ENCODE peak calls at places on chromosomes 16 and 17, in eight cellular contexts. Z is suprapubic skin, T is Peyer's patch, L is gastrocnemius medialis, P is IMR-90, U is A549, W is body of pancreas, C is breast epithelium. M is an unnamed sample.
A peak's percentile ranks its signal among the peaks of the same experiment; 100 is the strongest.

GRCh38 chr17:61251939-61252865 is 147.4 kb upstream of the TBX2 start:
- DNase-seq in C (peak; percentile 59), Z (peak; percentile 87), W (peak; percentile 70), T (peak; percentile 76), P (peak; percentile 99), L (peak; percentile 76), U (no peak), M (peak; percentile 80)

GRCh38 chr17:56489980-56490379 is 103.5 kb upstream of the NOG start:
- DNase-seq in Z (no peak), T (no peak), C (no peak), L (no peak), U (no peak), W (no peak), P (no peak), M (no peak)

GRCh38 chr16:15610369-15610871 is 32.5 kb downstream of the MARF1 start:
- DNase-seq in C (no peak), U (no peak), T (no peak), W (no peak), P (peak; percentile 37), L (peak; percentile 58), Z (no peak), M (no peak)

GRCh38 chr16:65070831-65071230 is 51.0 kb downstream of the CDH11 start:
- DNase-seq in L (peak; percentile 92), C (peak; percentile 53), T (no peak), U (peak; percentile 49), Z (peak; percentile 76), W (peak; percentile 36), P (peak; percentile 99), M (no peak)

GRCh38 chr17:10117581-10118001 is 80.8 kb downstream of the GAS7 start:
- DNase-seq in P (peak; percentile 26), W (no peak), L (no peak), U (no peak), C (no peak), Z (peak; percentile 64), T (no peak), M (no peak)

GRCh38 chr16:20830372-20830771 is 24.0 kb downstream of the REXO5 start:
- DNase-seq in P (no peak), T (no peak), L (no peak), W (no peak), U (no peak), C (no peak), Z (no peak), M (no peak)

GRCh38 chr17:29732613-29733012 is 109.9 kb upstream of the CORO6 start:
- DNase-seq in T (no peak), P (peak; percentile 9), Z (no peak), W (no peak), U (no peak), C (no peak), L (no peak), M (no peak)

GRCh38 chr16:17829826-17830225 is 359.1 kb upstream of the XYLT1 start:
- DNase-seq in C (no peak), L (no peak), W (no peak), T (no peak), Z (no peak), U (no peak), P (peak; percentile 22), M (no peak)

GRCh38 chr17:15996322-15996721 is 3.2 kb downstream of the ZSWIM7 start:
- DNase-seq in L (no peak), U (no peak), P (no peak), C (no peak), Z (no peak), W (no peak), T (no peak), M (no peak)

GRCh38 chr16:67158637-67159600 is 790 bp downstream of the TRADD start:
- DNase-seq in Z (no peak), U (peak; percentile 52), C (no peak), T (peak; percentile 76), W (peak; percentile 52), P (no peak), L (no peak), M (no peak)

GRCh38 chr17:55770220-55770870 is 19.5 kb downstream of the PCTP start:
- DNase-seq in T (no peak), Z (no peak), P (peak; percentile 72), L (no peak), C (no peak), U (peak; percentile 84), W (no peak), M (no peak)

GRCh38 chr17:20961551-20961950 is 81.3 kb downstream of the USP22 start:
- DNase-seq in P (no peak), C (no peak), L (no peak), W (no peak), Z (no peak), T (no peak), U (no peak), M (no peak)

GRCh38 chr16:4271176-4272113 is 1.4 kb downstream of the TFAP4 start:
- DNase-seq in T (peak; percentile 93), L (peak; percentile 92), C (peak; percentile 90), U (peak; percentile 89), P (peak; percentile 91), Z (peak; percentile 94), W (peak; percentile 92), M (peak; percentile 98)

GRCh38 chr16:30186782-30187555 is 3.6 kb downstream of the CORO1A start:
- DNase-seq in W (peak; percentile 76), P (no peak), L (peak; percentile 57), Z (peak; percentile 85), C (no peak), U (peak; percentile 40), T (peak; percentile 88), M (peak; percentile 94)

GRCh38 chr16:15825750-15826305 is 31.0 kb downstream of the MYH11 start:
- DNase-seq in T (no peak), P (no peak), W (no peak), L (no peak), U (no peak), C (no peak), Z (no peak), M (no peak)

GRCh38 chr17:7466644-7467341 is 12.6 kb downstream of the ZBTB4 start:
- DNase-seq in T (no peak), Z (no peak), W (peak; percentile 66), U (no peak), P (peak; percentile 66), L (peak; percentile 74), C (no peak), M (no peak)

GRCh38 chr17:15951368-15952047 is 6.6 kb downstream of the ADORA2B start:
- DNase-seq in U (no peak), T (no peak), W (no peak), L (no peak), P (no peak), C (no peak), Z (no peak), M (no peak)

GRCh38 chr17:80832888-80833583 is 158.6 kb upstream of the CHMP6 start:
- DNase-seq in P (peak; percentile 99), L (peak; percentile 92), U (peak; percentile 99), C (peak; percentile 74), W (peak; percentile 66), T (peak; percentile 86), Z (peak; percentile 92), M (peak; percentile 97)

GRCh38 chr16:79347176-79347715 is 253.3 kb downstream of the MAF start:
- DNase-seq in P (no peak), L (no peak), T (no peak), W (no peak), Z (no peak), U (no peak), C (no peak), M (no peak)

GRCh38 chr16:58128721-58129096 is 472 bp downstream of the CFAP20 start:
- DNase-seq in U (no peak), W (peak; percentile 28), T (no peak), L (no peak), P (no peak), Z (no peak), C (no peak), M (no peak)

GRCh38 chr17:57649731-57650484 is 95.2 kb downstream of the CCDC182 start:
- DNase-seq in Z (no peak), U (peak; percentile 50), L (no peak), T (no peak), C (no peak), P (peak; percentile 66), W (no peak), M (no peak)
- H3K4me3 ChIP-seq in Z (no peak overlapping the region), U (no peak overlapping the region), L (no peak overlapping the region), T (no peak overlapping the region), C (no peak overlapping the region), P (no peak overlapping the region), W (no peak overlapping the region), M (no peak overlapping the region)

DNA sequence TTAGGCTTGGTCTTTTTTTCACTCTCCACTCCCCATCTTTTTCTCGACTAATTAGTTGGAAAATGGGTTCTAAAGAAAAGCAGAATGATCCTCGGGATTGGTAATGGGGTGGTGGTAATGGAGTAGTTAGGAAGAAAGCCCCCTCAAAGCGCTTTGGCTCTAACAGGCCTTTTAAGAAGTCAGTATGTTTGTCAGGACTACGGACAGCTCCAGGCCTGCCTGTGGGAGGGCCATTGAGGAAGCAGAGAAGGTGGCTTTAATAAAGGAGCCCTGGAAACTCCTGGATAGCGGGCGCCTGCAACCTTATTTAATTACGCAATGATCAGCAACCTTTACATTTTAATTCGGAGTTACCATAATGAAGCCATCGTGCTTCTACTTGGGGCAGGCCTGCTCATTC is 110.3 kb upstream of the N4BP1 start:
- DNase-seq in Z (no peak), C (no peak), P (peak; percentile 22), U (no peak), T (no peak), W (no peak), L (no peak), M (no peak)
- TF ChIP-seq POLR2A in Z (no peak), C (no peak), P (no peak), U (no peak), T (no peak), W (no peak), L (no peak), M (no peak)

DNA sequence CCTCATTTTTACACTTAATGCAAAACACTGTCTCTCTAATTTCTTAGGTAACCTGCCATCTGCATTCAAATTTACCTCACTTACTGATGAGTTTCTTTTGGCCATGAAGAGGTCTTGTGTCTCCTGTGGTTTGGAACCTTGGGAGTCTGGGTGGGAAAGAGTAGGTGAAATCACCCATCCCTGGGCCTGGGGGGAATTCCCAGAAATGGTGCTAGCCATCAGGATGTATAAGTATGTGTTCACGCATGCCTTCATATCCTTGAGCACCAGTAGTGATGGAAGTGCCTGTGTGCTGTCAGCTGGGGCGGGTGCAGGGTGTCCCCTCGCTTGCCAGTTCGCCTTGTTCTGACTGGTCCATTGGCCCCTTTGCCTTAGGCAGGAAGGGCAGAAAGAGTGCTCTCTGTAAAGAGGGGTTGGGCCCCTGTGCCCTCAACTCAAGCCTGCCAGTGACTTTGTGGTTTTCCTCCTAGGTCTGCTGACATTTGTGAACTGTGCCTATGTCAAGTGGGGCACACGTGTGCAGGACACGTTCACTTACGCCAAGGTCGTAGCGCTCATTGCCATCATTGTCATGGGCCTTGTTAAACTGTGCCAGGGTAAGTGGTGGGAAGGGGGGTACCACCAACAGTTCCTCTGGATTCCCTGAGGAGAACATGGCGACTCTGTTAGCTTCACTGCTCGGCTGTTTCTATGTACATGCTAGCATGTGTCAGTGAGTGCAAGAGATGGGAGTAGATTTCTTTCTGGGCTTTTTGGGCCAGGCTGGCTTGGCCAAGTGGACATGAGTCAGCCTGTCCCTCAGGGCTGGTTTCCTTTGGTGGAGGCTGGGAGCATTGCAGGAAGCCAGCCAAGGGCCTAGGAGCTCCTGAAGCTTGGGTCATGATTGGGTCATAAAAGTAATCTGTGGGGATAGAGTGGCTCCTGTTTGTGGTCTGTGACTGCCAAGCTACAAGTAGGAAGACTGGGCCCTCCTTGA is 23.2 kb downstream of the SLC7A6OS start:
- DNase-seq in W (no peak), L (peak; percentile 99), P (peak; percentile 86), U (no peak), Z (peak; percentile 86), C (peak; percentile 72), T (no peak), M (peak; percentile 95)
- H3K4me3 ChIP-seq in W (no peak overlapping the region), L (no peak overlapping the region), P (no peak overlapping the region), U (no peak overlapping the region), Z (no peak overlapping the region), C (no peak overlapping the region), T (no peak overlapping the region), M (no peak overlapping the region)

GRCh38 chr17:47945529-47946508 is 4.4 kb downstream of the PNPO start:
- DNase-seq in C (no peak), L (no peak), P (no peak), T (no peak), Z (no peak), U (no peak), W (peak; percentile 61), M (no peak)
- TF ChIP-seq POLR2A in C (no peak), L (no peak), P (no peak), T (no peak), Z (no peak), U (no peak), W (no peak), M (no peak)